ENCODE peak calls at places on chromosomes 7 and 10, in eight cellular contexts. One of them, this sample, is unnamed.

GRCh38 chr10:60578217-60578616 is 188.5 kb upstream of the ANK3 start:
- DNase-seq in anterior cingulate cortex: no peak
- DNase-seq in hippocampal formation: no peak
- DNase-seq in EH: no peak
- DNase-seq in HEK293T: no peak
- DNase-seq in nephron progenitor cell: no peak
- DNase-seq in GM04503: no peak
- DNase-seq in fibroblast of the aortic adventitia: no peak
- DNase-seq in this sample: no peak

GRCh38 chr10:49080071-49080470 is 35.3 kb downstream of the VSTM4 start:
- DNase-seq in anterior cingulate cortex: no peak
- DNase-seq in hippocampal formation: no peak
- DNase-seq in EH: no peak
- DNase-seq in HEK293T: no peak
- DNase-seq in nephron progenitor cell: no peak
- DNase-seq in GM04503: no peak
- DNase-seq in fibroblast of the aortic adventitia: peak
- DNase-seq in this sample: no peak

GRCh38 chr7:134720091-134720935 is 59.1 kb upstream of the CALD1 start:
- DNase-seq in anterior cingulate cortex: no peak
- DNase-seq in hippocampal formation: no peak
- DNase-seq in EH: peak
- DNase-seq in HEK293T: no peak
- DNase-seq in nephron progenitor cell: no peak
- DNase-seq in GM04503: peak
- DNase-seq in fibroblast of the aortic adventitia: peak
- DNase-seq in this sample: no peak

GRCh38 chr10:47062801-47063200 is 151.6 kb downstream of the PTPN20 start:
- DNase-seq in anterior cingulate cortex: no peak
- DNase-seq in hippocampal formation: no peak
- DNase-seq in EH: peak
- DNase-seq in HEK293T: peak
- DNase-seq in nephron progenitor cell: no peak
- DNase-seq in GM04503: no peak
- DNase-seq in fibroblast of the aortic adventitia: peak
- DNase-seq in this sample: no peak

GRCh38 chr10:68106656-68107055 is 2.6 kb upstream of the MYPN start:
- DNase-seq in anterior cingulate cortex: no peak
- DNase-seq in hippocampal formation: no peak
- DNase-seq in EH: peak
- DNase-seq in HEK293T: no peak
- DNase-seq in nephron progenitor cell: no peak
- DNase-seq in GM04503: peak
- DNase-seq in fibroblast of the aortic adventitia: peak
- DNase-seq in this sample: no peak

GRCh38 chr7:47669178-47669878 is 87.4 kb upstream of the TNS3 start:
- DNase-seq in anterior cingulate cortex: no peak
- DNase-seq in hippocampal formation: no peak
- DNase-seq in EH: peak
- DNase-seq in HEK293T: no peak
- DNase-seq in nephron progenitor cell: no peak
- DNase-seq in GM04503: no peak
- DNase-seq in fibroblast of the aortic adventitia: peak
- DNase-seq in this sample: peak

GRCh38 chr7:149880871-149881301 is 7.1 kb downstream of the ATP6V0E2 start:
- DNase-seq in anterior cingulate cortex: peak
- DNase-seq in hippocampal formation: peak
- DNase-seq in EH: no peak
- DNase-seq in HEK293T: no peak
- DNase-seq in nephron progenitor cell: no peak
- DNase-seq in GM04503: no peak
- DNase-seq in fibroblast of the aortic adventitia: peak
- DNase-seq in this sample: no peak

GRCh38 chr10:88987243-88987726 is 3.3 kb upstream of the FAS start:
- DNase-seq in anterior cingulate cortex: no peak
- DNase-seq in hippocampal formation: no peak
- DNase-seq in EH: peak
- DNase-seq in HEK293T: no peak
- DNase-seq in nephron progenitor cell: no peak
- DNase-seq in GM04503: no peak
- DNase-seq in fibroblast of the aortic adventitia: no peak
- DNase-seq in this sample: no peak

GRCh38 chr7:8549043-8549442 is 115.6 kb downstream of the NXPH1 start:
- DNase-seq in anterior cingulate cortex: no peak
- DNase-seq in hippocampal formation: no peak
- DNase-seq in EH: no peak
- DNase-seq in HEK293T: no peak
- DNase-seq in nephron progenitor cell: no peak
- DNase-seq in GM04503: no peak
- DNase-seq in fibroblast of the aortic adventitia: no peak
- DNase-seq in this sample: no peak

GRCh38 chr7:26449175-26450165 is 157.8 kb downstream of the SNX10 start:
- DNase-seq in anterior cingulate cortex: no peak
- DNase-seq in hippocampal formation: no peak
- DNase-seq in EH: peak
- DNase-seq in HEK293T: no peak
- DNase-seq in nephron progenitor cell: no peak
- DNase-seq in GM04503: peak
- DNase-seq in fibroblast of the aortic adventitia: peak
- DNase-seq in this sample: no peak

GRCh38 chr10:49212783-49213182 is 24.6 kb upstream of the TMEM273 start:
- DNase-seq in anterior cingulate cortex: no peak
- DNase-seq in hippocampal formation: no peak
- DNase-seq in EH: no peak
- DNase-seq in HEK293T: no peak
- DNase-seq in nephron progenitor cell: no peak
- DNase-seq in GM04503: no peak
- DNase-seq in fibroblast of the aortic adventitia: no peak
- DNase-seq in this sample: no peak

GRCh38 chr7:2072042-2072441 is 160.7 kb downstream of the MAD1L1 start:
- DNase-seq in anterior cingulate cortex: no peak
- DNase-seq in hippocampal formation: no peak
- DNase-seq in EH: no peak
- DNase-seq in HEK293T: no peak
- DNase-seq in nephron progenitor cell: no peak
- DNase-seq in GM04503: no peak
- DNase-seq in fibroblast of the aortic adventitia: no peak
- DNase-seq in this sample: peak

GRCh38 chr10:132579027-132579859 is 41.7 kb downstream of the INPP5A start:
- DNase-seq in anterior cingulate cortex: no peak
- DNase-seq in hippocampal formation: no peak
- DNase-seq in EH: no peak
- DNase-seq in HEK293T: no peak
- DNase-seq in nephron progenitor cell: no peak
- DNase-seq in GM04503: no peak
- DNase-seq in fibroblast of the aortic adventitia: no peak
- DNase-seq in this sample: no peak

GRCh38 chr7:71746004-71746403 is 614.1 kb downstream of the GALNT17 start:
- DNase-seq in anterior cingulate cortex: no peak
- DNase-seq in hippocampal formation: no peak
- DNase-seq in EH: no peak
- DNase-seq in HEK293T: no peak
- DNase-seq in nephron progenitor cell: no peak
- DNase-seq in GM04503: no peak
- DNase-seq in fibroblast of the aortic adventitia: no peak
- DNase-seq in this sample: no peak

GRCh38 chr10:89393898-89394297 is 1.5 kb downstream of the IFIT1 start:
- DNase-seq in anterior cingulate cortex: no peak
- DNase-seq in hippocampal formation: no peak
- DNase-seq in EH: no peak
- DNase-seq in HEK293T: no peak
- DNase-seq in nephron progenitor cell: no peak
- DNase-seq in GM04503: no peak
- DNase-seq in fibroblast of the aortic adventitia: no peak
- DNase-seq in this sample: no peak

GRCh38 chr7:30347226-30348082 is 63.1 kb downstream of the ZNRF2 start:
- DNase-seq in anterior cingulate cortex: no peak
- DNase-seq in hippocampal formation: no peak
- DNase-seq in EH: no peak
- DNase-seq in HEK293T: no peak
- DNase-seq in nephron progenitor cell: no peak
- DNase-seq in GM04503: no peak
- DNase-seq in fibroblast of the aortic adventitia: no peak
- DNase-seq in this sample: no peak

GRCh38 chr10:118501637-118502440 is 93.6 kb downstream of the PRLHR start:
- DNase-seq in anterior cingulate cortex: no peak
- DNase-seq in hippocampal formation: no peak
- DNase-seq in EH: peak
- DNase-seq in HEK293T: no peak
- DNase-seq in nephron progenitor cell: no peak
- DNase-seq in GM04503: peak
- DNase-seq in fibroblast of the aortic adventitia: peak
- DNase-seq in this sample: no peak

GRCh38 chr7:7732566-7733290 is 14.3 kb upstream of the RPA3 start:
- DNase-seq in anterior cingulate cortex: no peak
- DNase-seq in hippocampal formation: no peak
- DNase-seq in EH: peak
- DNase-seq in HEK293T: no peak
- DNase-seq in nephron progenitor cell: no peak
- DNase-seq in GM04503: peak
- DNase-seq in fibroblast of the aortic adventitia: peak
- DNase-seq in this sample: no peak

GRCh38 chr7:65304175-65304574 is 69.5 kb upstream of the ZNF92 start:
- DNase-seq in anterior cingulate cortex: no peak
- DNase-seq in hippocampal formation: no peak
- DNase-seq in EH: no peak
- DNase-seq in HEK293T: no peak
- DNase-seq in nephron progenitor cell: no peak
- DNase-seq in GM04503: no peak
- DNase-seq in fibroblast of the aortic adventitia: no peak
- DNase-seq in this sample: no peak

GRCh38 chr10:11824376-11824775 is 1.2 kb downstream of the PROSER2 start:
- DNase-seq in anterior cingulate cortex: no peak
- DNase-seq in hippocampal formation: no peak
- DNase-seq in EH: peak
- DNase-seq in HEK293T: no peak
- DNase-seq in nephron progenitor cell: no peak
- DNase-seq in GM04503: no peak
- DNase-seq in fibroblast of the aortic adventitia: peak
- DNase-seq in this sample: no peak

GRCh38 chr7:33612434-33612833 is 292.9 kb upstream of the BMPER start:
- DNase-seq in anterior cingulate cortex: no peak
- DNase-seq in hippocampal formation: no peak
- DNase-seq in EH: peak
- DNase-seq in HEK293T: no peak
- DNase-seq in nephron progenitor cell: no peak
- DNase-seq in GM04503: no peak
- DNase-seq in fibroblast of the aortic adventitia: no peak
- DNase-seq in this sample: no peak

GRCh38 chr10:70714961-70715360 is 42.7 kb downstream of the ADAMTS14 start:
- DNase-seq in anterior cingulate cortex: no peak
- DNase-seq in hippocampal formation: no peak
- DNase-seq in EH: peak
- DNase-seq in HEK293T: no peak
- DNase-seq in nephron progenitor cell: no peak
- DNase-seq in GM04503: no peak
- DNase-seq in fibroblast of the aortic adventitia: no peak
- DNase-seq in this sample: no peak

This sample was measured in GM12878.